ENCODE peak calls at places on chromosome 21, in eight cellular contexts. P is esophagus squamous epithelium; M is choroid plexus epithelial cell; V is stimulated activated CD4-positive, alpha-beta T cell treated with anti-CD3 and anti-CD28 coated beads, Interleukin-4, amount 100 ng/mL, for 1 hour; E is A549; N is NAMALWA; F is central memory CD4-positive, alpha-beta T cell; Y is DMS 273 treated with DMSO at 0.1 percent for 48 hours. S is an unnamed sample.

GRCh38 chr21:40349591-40349990 is 482.4 kb downstream of the PCP4 start:
- DNase-seq in P (no peak), M (no peak), V (no peak), E (no peak), N (no peak), F (no peak), Y (no peak), S (no peak)

GRCh38 chr21:36321325-36322082 is 1.5 kb downstream of the MORC3 start:
- DNase-seq in P (no peak), M (peak), V (no peak), E (no peak), N (peak), F (no peak), Y (peak), S (peak)

GRCh38 chr21:26845066-26845749 is at the start of gene ADAMTS1:
- DNase-seq in P (no peak), M (peak), V (no peak), E (peak), N (no peak), F (no peak), Y (no peak), S (peak)

GRCh38 chr21:31363720-31364119 is 19.7 kb upstream of the TIAM1 start:
- DNase-seq in P (no peak), M (peak), V (no peak), E (no peak), N (no peak), F (peak), Y (no peak), S (no peak)

GRCh38 chr21:45523411-45524101 is 18.7 kb downstream of the SLC19A1 start:
- DNase-seq in P (no peak), M (no peak), V (no peak), E (no peak), N (no peak), F (no peak), Y (no peak), S (peak)

GRCh38 chr21:32257952-32258785 is 20.7 kb downstream of the MIS18A start:
- DNase-seq in P (no peak), M (peak), V (peak), E (peak), N (peak), F (peak), Y (peak), S (peak)

GRCh38 chr21:41562101-41563000 is 54.4 kb upstream of the TMPRSS2 start:
- DNase-seq in P (no peak), M (no peak), V (no peak), E (no peak), N (no peak), F (no peak), Y (no peak), S (no peak)

GRCh38 chr21:44353200-44353970 is at the start of gene TRPM2:
- DNase-seq in P (no peak), M (peak), V (peak), E (no peak), N (peak), F (peak), Y (no peak), S (no peak)

GRCh38 chr21:38733973-38734546 is 71.7 kb upstream of the ETS2 start:
- DNase-seq in P (peak), M (peak), V (peak), E (peak), N (peak), F (peak), Y (no peak), S (peak)

GRCh38 chr21:46570631-46571030 is 34.3 kb downstream of the S100B start:
- DNase-seq in P (no peak), M (no peak), V (no peak), E (no peak), N (no peak), F (no peak), Y (no peak), S (no peak)

GRCh38 chr21:45146801-45147200 is 72.4 kb downstream of the ADARB1 start:
- DNase-seq in P (no peak), M (no peak), V (no peak), E (no peak), N (no peak), F (no peak), Y (no peak), S (no peak)

GRCh38 chr21:37974081-37974480 is 57.8 kb upstream of the KCNJ6 start:
- DNase-seq in P (no peak), M (peak), V (no peak), E (peak), N (no peak), F (no peak), Y (no peak), S (no peak)

GRCh38 chr21:15222711-15223110 is 157.9 kb upstream of the NRIP1 start:
- DNase-seq in P (no peak), M (no peak), V (no peak), E (no peak), N (no peak), F (no peak), Y (no peak), S (no peak)

GRCh38 chr21:34834307-34834706 is 165.5 kb downstream of the CLIC6 start:
- DNase-seq in P (no peak), M (no peak), V (no peak), E (no peak), N (no peak), F (no peak), Y (no peak), S (peak)

GRCh38 chr21:42535602-42536171 is 22.0 kb downstream of the SLC37A1 start:
- DNase-seq in P (no peak), M (no peak), V (no peak), E (no peak), N (peak), F (no peak), Y (no peak), S (peak)

GRCh38 chr21:37862536-37862935 is 53.7 kb downstream of the KCNJ6 start:
- DNase-seq in P (no peak), M (peak), V (no peak), E (peak), N (peak), F (no peak), Y (peak), S (no peak)

GRCh38 chr21:34806423-34806822 is 137.6 kb downstream of the CLIC6 start:
- DNase-seq in P (no peak), M (no peak), V (no peak), E (no peak), N (no peak), F (no peak), Y (no peak), S (no peak)

GRCh38 chr21:14056771-14057191 is 154.0 kb downstream of the LIPI start:
- DNase-seq in P (no peak), M (no peak), V (no peak), E (no peak), N (no peak), F (no peak), Y (no peak), S (no peak)

GRCh38 chr21:17461582-17461981 is 51.3 kb upstream of the CXADR start:
- DNase-seq in P (no peak), M (peak), V (no peak), E (peak), N (no peak), F (no peak), Y (no peak), S (no peak)

S was measured in thyroid gland.